ENCODE peak calls at places on chromosomes 1 and 21, in four cellular contexts. N, T, P and A are unnamed samples.

GRCh38 chr1:230828421-230828820 is 39.9 kb downstream of the C1orf198 start:
- DNase-seq in N (no peak), T (no peak), P (no peak), A (no peak)

GRCh38 chr1:193471981-193472380 is 285.6 kb upstream of the B3GALT2 start:
- DNase-seq in N (no peak), T (no peak), P (no peak), A (no peak)

GRCh38 chr1:2151252-2151651 is 43.3 kb downstream of the FAAP20 start:
- DNase-seq in N (no peak), T (no peak), P (peak), A (no peak)

GRCh38 chr1:65791396-65791795 is 1.3 kb upstream of the PDE4B start:
- DNase-seq in N (no peak), T (no peak), P (no peak), A (peak)

GRCh38 chr1:158049867-158050266 is 56.4 kb downstream of the KIRREL1 start:
- DNase-seq in N (no peak), T (no peak), P (peak), A (no peak)

GRCh38 chr1:116390195-116390594 is 17.2 kb downstream of the ATP1A1 start:
- DNase-seq in N (no peak), T (no peak), P (no peak), A (no peak)

GRCh38 chr1:27527857-27528700 is 38.1 kb upstream of the WASF2 start:
- DNase-seq in N (peak), T (no peak), P (peak), A (peak)

GRCh38 chr1:68442822-68443556 is 6.8 kb downstream of the RPE65 start:
- DNase-seq in N (no peak), T (peak), P (no peak), A (peak)

GRCh38 chr1:47616906-47617305 is 179.1 kb downstream of the FOXD2 start:
- DNase-seq in N (no peak), T (no peak), P (no peak), A (no peak)

GRCh38 chr1:1431006-1431844 is 4.3 kb upstream of the VWA1 start:
- DNase-seq in N (no peak), T (no peak), P (peak), A (no peak)

GRCh38 chr1:154571244-154571963 is 3.8 kb downstream of the CHRNB2 start:
- DNase-seq in N (no peak), T (no peak), P (no peak), A (no peak)
- H3K4me3 ChIP-seq in N (no peak), T (no peak), P (no peak), A (no peak)

DNA sequence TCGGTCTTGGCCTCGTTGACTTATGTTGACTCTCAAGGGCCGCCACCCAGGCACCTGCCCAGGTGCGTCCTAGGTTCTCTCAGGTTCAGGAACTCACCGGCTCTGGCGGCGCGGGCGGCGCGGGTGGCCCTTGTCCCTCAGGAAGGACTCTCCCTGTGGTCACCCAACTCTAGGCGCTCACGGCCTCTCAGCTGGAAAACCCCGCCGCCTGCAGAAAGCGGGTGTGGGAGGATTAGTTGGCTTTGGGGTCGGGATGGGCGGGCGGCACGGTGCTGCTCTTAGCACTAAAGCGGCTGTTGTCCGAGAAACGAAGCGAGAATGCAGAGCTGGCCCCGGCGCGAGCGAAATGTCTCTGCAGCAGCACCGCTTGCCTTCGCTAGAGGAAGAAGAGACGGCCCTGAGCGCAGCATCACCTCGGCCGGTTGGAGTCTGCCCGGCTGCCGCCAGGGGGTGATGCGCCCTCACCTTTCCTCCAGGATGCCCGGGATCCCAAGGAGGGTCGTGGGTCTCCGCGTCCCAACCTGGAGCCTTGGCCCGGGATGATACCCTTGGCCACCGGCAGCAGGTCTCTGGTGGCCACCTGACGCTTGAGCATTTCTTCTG is 8.1 kb upstream of the TADA1 start:
- DNase-seq in N (peak), T (no peak), P (peak), A (peak)
- TF ChIP-seq CTCF in N (peak), T (peak), P (peak), A (peak)

GRCh38 chr21:42746593-42747266 is 93.3 kb downstream of the PDE9A start:
- DNase-seq in N (peak), T (no peak), P (peak), A (no peak)
- H3K4me3 ChIP-seq in N (no peak), T (no peak), P (no peak), A (no peak)

GRCh38 chr1:220089650-220090556 is at the start of gene BPNT1:
- DNase-seq in N (peak), T (peak), P (peak), A (peak)

GRCh38 chr1:220092694-220093093 is 1.2 kb upstream of the IARS2 start:
- DNase-seq in N (no peak), T (no peak), P (no peak), A (no peak)

GRCh38 chr1:220099826-220100225 is 5.9 kb downstream of the IARS2 start:
- DNase-seq in N (no peak), T (no peak), P (no peak), A (no peak)

GRCh38 chr1:220093361-220094015 is 444 bp upstream of the IARS2 start:
- DNase-seq in N (no peak), T (no peak), P (no peak), A (no peak)

GRCh38 chr1:220094016-220094911 is at the start of gene IARS2:
- DNase-seq in N (peak), T (peak), P (peak), A (peak)
- TF ChIP-seq CTCF in N (no peak), T (no peak), P (no peak), A (no peak)